ENCODE peak calls at places on chromosomes 3 and 15, in ten cellular contexts. One of them, this sample, is unnamed. For H3K27me3, the result is how much of the 10 kb centered on the place peaks cover.

GRCh38 chr3:108001457-108001856 is 89.4 kb downstream of the CD47 start:
- DNase-seq in bronchial epithelial cell: peak
- DNase-seq in osteoblast: no peak
- DNase-seq in transverse colon: peak
- DNase-seq in CD8-positive, alpha-beta T cell: no peak
- DNase-seq in lung: peak
- DNase-seq in pancreas: no peak
- DNase-seq in neuronal stem cell: no peak
- DNase-seq in upper lobe of right lung: peak
- DNase-seq in PC-9: peak
- DNase-seq in this sample: no peak

GRCh38 chr15:84661001-84661400 is 3.0 kb upstream of the NMB start:
- DNase-seq in transverse colon: no peak
- DNase-seq in CD8-positive, alpha-beta T cell: no peak
- DNase-seq in osteoblast: no peak
- DNase-seq in bronchial epithelial cell: no peak
- DNase-seq in pancreas: no peak
- DNase-seq in upper lobe of right lung: no peak
- DNase-seq in PC-9: no peak
- DNase-seq in neuronal stem cell: no peak
- DNase-seq in lung: no peak
- DNase-seq in this sample: no peak

GRCh38 chr3:64238971-64239667 is 13.9 kb upstream of the PRICKLE2 start:
- DNase-seq in neuronal stem cell: peak
- DNase-seq in upper lobe of right lung: peak
- DNase-seq in osteoblast: peak
- DNase-seq in lung: peak
- DNase-seq in transverse colon: peak
- DNase-seq in pancreas: peak
- DNase-seq in PC-9: peak
- DNase-seq in CD8-positive, alpha-beta T cell: no peak
- DNase-seq in bronchial epithelial cell: peak
- DNase-seq in this sample: peak

GRCh38 chr3:84601303-84601702 is 357.5 kb upstream of the CADM2 start:
- DNase-seq in bronchial epithelial cell: no peak
- DNase-seq in transverse colon: no peak
- DNase-seq in upper lobe of right lung: no peak
- DNase-seq in pancreas: no peak
- DNase-seq in osteoblast: no peak
- DNase-seq in neuronal stem cell: peak
- DNase-seq in lung: no peak
- DNase-seq in PC-9: peak
- DNase-seq in CD8-positive, alpha-beta T cell: no peak
- DNase-seq in this sample: no peak

GRCh38 chr3:141656771-141657170 is 81.3 kb upstream of the RNF7 start:
- DNase-seq in osteoblast: no peak
- DNase-seq in CD8-positive, alpha-beta T cell: no peak
- DNase-seq in PC-9: no peak
- DNase-seq in pancreas: no peak
- DNase-seq in upper lobe of right lung: no peak
- DNase-seq in lung: no peak
- DNase-seq in transverse colon: no peak
- DNase-seq in bronchial epithelial cell: peak
- DNase-seq in neuronal stem cell: no peak
- DNase-seq in this sample: peak

GRCh38 chr3:190261740-190262139 is 60.5 kb downstream of the CLDN1 start:
- DNase-seq in PC-9: no peak
- DNase-seq in CD8-positive, alpha-beta T cell: no peak
- DNase-seq in pancreas: no peak
- DNase-seq in neuronal stem cell: no peak
- DNase-seq in lung: no peak
- DNase-seq in transverse colon: no peak
- DNase-seq in bronchial epithelial cell: peak
- DNase-seq in osteoblast: no peak
- DNase-seq in upper lobe of right lung: no peak
- DNase-seq in this sample: no peak

GRCh38 chr3:32276279-32276841 is 37.9 kb downstream of the CMTM8 start:
- DNase-seq in transverse colon: no peak
- DNase-seq in bronchial epithelial cell: no peak
- DNase-seq in pancreas: no peak
- DNase-seq in osteoblast: no peak
- DNase-seq in neuronal stem cell: no peak
- DNase-seq in CD8-positive, alpha-beta T cell: no peak
- DNase-seq in lung: peak
- DNase-seq in PC-9: peak
- DNase-seq in upper lobe of right lung: no peak
- DNase-seq in this sample: peak

GRCh38 chr15:85710340-85710842 is 84.3 kb downstream of the KLHL25 start:
- DNase-seq in pancreas: no peak
- DNase-seq in osteoblast: no peak
- DNase-seq in lung: no peak
- DNase-seq in transverse colon: no peak
- DNase-seq in bronchial epithelial cell: no peak
- DNase-seq in PC-9: no peak
- DNase-seq in upper lobe of right lung: no peak
- DNase-seq in neuronal stem cell: no peak
- DNase-seq in CD8-positive, alpha-beta T cell: no peak
- DNase-seq in this sample: no peak

GRCh38 chr15:88985547-88986393 is 72.6 kb upstream of the MFGE8 start:
- DNase-seq in CD8-positive, alpha-beta T cell: no peak
- DNase-seq in PC-9: no peak
- DNase-seq in neuronal stem cell: no peak
- DNase-seq in pancreas: no peak
- DNase-seq in lung: no peak
- DNase-seq in bronchial epithelial cell: no peak
- DNase-seq in transverse colon: no peak
- DNase-seq in upper lobe of right lung: no peak
- DNase-seq in osteoblast: no peak
- DNase-seq in this sample: no peak

GRCh38 chr3:127732303-127732702 is 59.6 kb downstream of the ABTB1 start:
- DNase-seq in pancreas: no peak
- DNase-seq in bronchial epithelial cell: no peak
- DNase-seq in upper lobe of right lung: no peak
- DNase-seq in PC-9: no peak
- DNase-seq in neuronal stem cell: no peak
- DNase-seq in osteoblast: no peak
- DNase-seq in CD8-positive, alpha-beta T cell: no peak
- DNase-seq in transverse colon: no peak
- DNase-seq in lung: no peak
- DNase-seq in this sample: no peak

GRCh38 chr3:197599089-197599765 is 43.5 kb upstream of the BDH1 start:
- DNase-seq in transverse colon: peak
- DNase-seq in PC-9: peak
- DNase-seq in neuronal stem cell: peak
- DNase-seq in pancreas: peak
- DNase-seq in osteoblast: peak
- DNase-seq in upper lobe of right lung: peak
- DNase-seq in lung: peak
- DNase-seq in bronchial epithelial cell: peak
- DNase-seq in CD8-positive, alpha-beta T cell: peak
- DNase-seq in this sample: peak

GRCh38 chr15:81910997-81911396 is 134.8 kb downstream of the MEX3B start:
- DNase-seq in pancreas: no peak
- DNase-seq in osteoblast: no peak
- DNase-seq in neuronal stem cell: no peak
- DNase-seq in lung: no peak
- DNase-seq in CD8-positive, alpha-beta T cell: no peak
- DNase-seq in transverse colon: no peak
- DNase-seq in upper lobe of right lung: no peak
- DNase-seq in PC-9: no peak
- DNase-seq in bronchial epithelial cell: no peak
- DNase-seq in this sample: peak

GRCh38 chr3:114644372-114644771 is 350.5 kb downstream of the TIGIT start:
- DNase-seq in lung: no peak
- DNase-seq in osteoblast: no peak
- DNase-seq in pancreas: no peak
- DNase-seq in CD8-positive, alpha-beta T cell: no peak
- DNase-seq in PC-9: no peak
- DNase-seq in neuronal stem cell: no peak
- DNase-seq in transverse colon: no peak
- DNase-seq in upper lobe of right lung: no peak
- DNase-seq in bronchial epithelial cell: peak
- DNase-seq in this sample: no peak

GRCh38 chr15:60589253-60589652 is 110.3 kb upstream of the ICE2 start:
- DNase-seq in pancreas: no peak
- DNase-seq in lung: no peak
- DNase-seq in bronchial epithelial cell: no peak
- DNase-seq in transverse colon: peak
- DNase-seq in osteoblast: no peak
- DNase-seq in upper lobe of right lung: no peak
- DNase-seq in PC-9: no peak
- DNase-seq in neuronal stem cell: no peak
- DNase-seq in CD8-positive, alpha-beta T cell: no peak
- DNase-seq in this sample: no peak

GRCh38 chr15:60583194-60583593 is 104.3 kb upstream of the ICE2 start:
- DNase-seq in neuronal stem cell: no peak
- DNase-seq in transverse colon: no peak
- DNase-seq in upper lobe of right lung: no peak
- DNase-seq in osteoblast: no peak
- DNase-seq in bronchial epithelial cell: no peak
- DNase-seq in lung: no peak
- DNase-seq in pancreas: no peak
- DNase-seq in PC-9: no peak
- DNase-seq in CD8-positive, alpha-beta T cell: no peak
- DNase-seq in this sample: no peak

GRCh38 chr15:60583946-60584345 is 105.0 kb upstream of the ICE2 start:
- DNase-seq in upper lobe of right lung: no peak
- DNase-seq in lung: no peak
- DNase-seq in neuronal stem cell: no peak
- DNase-seq in CD8-positive, alpha-beta T cell: no peak
- DNase-seq in bronchial epithelial cell: no peak
- DNase-seq in pancreas: no peak
- DNase-seq in transverse colon: no peak
- DNase-seq in osteoblast: no peak
- DNase-seq in PC-9: no peak
- DNase-seq in this sample: no peak

GRCh38 chr15:60584355-60585023 is 105.5 kb upstream of the ICE2 start:
- DNase-seq in pancreas: no peak
- DNase-seq in osteoblast: no peak
- DNase-seq in bronchial epithelial cell: peak
- DNase-seq in PC-9: no peak
- DNase-seq in neuronal stem cell: no peak
- DNase-seq in upper lobe of right lung: no peak
- DNase-seq in transverse colon: no peak
- DNase-seq in CD8-positive, alpha-beta T cell: no peak
- DNase-seq in lung: no peak
- DNase-seq in this sample: no peak

DNA sequence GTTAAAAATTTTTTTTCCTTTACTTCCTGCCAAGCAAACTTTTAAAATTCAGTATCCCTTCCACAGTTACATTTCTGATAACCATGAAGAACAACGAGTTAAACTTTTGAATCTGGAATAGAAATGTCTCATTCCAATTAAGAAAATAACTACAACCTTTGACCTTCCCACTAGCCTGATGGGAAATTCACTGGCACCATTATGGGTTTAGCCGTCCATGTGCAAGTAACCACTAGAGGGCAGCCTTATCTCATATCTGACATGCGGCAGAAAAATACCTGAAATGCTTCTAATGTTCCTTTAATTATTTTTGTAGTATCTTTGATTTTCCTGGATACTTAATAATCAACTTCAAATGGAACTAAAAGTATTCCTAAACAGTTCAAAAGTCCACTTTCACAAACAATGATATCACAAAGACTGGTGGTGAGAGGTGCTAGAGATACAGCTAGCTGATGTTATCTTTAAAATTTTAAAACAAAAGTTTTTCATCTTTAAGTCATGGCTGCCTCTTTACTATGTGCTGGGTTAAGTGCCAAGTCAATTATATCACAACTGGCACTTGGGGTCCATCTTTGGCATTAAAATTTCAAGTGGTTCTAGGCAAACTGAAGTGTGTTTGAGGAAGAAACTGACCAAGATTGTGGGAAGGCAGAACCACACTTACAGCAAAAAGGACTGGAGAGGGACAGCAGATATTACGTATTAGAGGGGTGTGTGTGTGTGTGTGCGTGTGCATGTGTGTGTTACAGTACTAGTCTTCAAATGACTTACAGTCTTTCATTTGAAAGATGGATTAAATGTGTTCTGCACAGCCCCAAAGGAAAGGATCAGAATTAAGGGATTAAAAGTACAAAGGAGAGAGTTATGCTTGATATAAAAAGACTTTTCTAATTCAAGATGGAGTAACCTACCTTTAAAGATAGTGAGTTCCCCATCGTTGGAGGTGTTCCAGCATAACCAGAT is 107.1 kb upstream of the ICE2 start:
- DNase-seq in osteoblast: peak
- DNase-seq in upper lobe of right lung: no peak
- DNase-seq in lung: peak
- DNase-seq in bronchial epithelial cell: peak
- DNase-seq in CD8-positive, alpha-beta T cell: no peak
- DNase-seq in PC-9: peak
- DNase-seq in transverse colon: peak
- DNase-seq in pancreas: peak
- DNase-seq in neuronal stem cell: peak
- DNase-seq in this sample: peak
- H3K27me3 ChIP-seq in osteoblast: under half
- H3K27me3 ChIP-seq in upper lobe of right lung: under half
- H3K27me3 ChIP-seq in lung: under half
- H3K27me3 ChIP-seq in bronchial epithelial cell: under half
- H3K27me3 ChIP-seq in CD8-positive, alpha-beta T cell: under half
- H3K27me3 ChIP-seq in PC-9: under half
- H3K27me3 ChIP-seq in transverse colon: under half
- H3K27me3 ChIP-seq in pancreas: under half
- H3K27me3 ChIP-seq in neuronal stem cell: under half
- H3K27me3 ChIP-seq in this sample: under half

GRCh38 chr15:59294574-59294960 is 78.1 kb downstream of the MYO1E start:
- DNase-seq in PC-9: peak
- DNase-seq in osteoblast: peak
- DNase-seq in pancreas: no peak
- DNase-seq in neuronal stem cell: no peak
- DNase-seq in upper lobe of right lung: no peak
- DNase-seq in bronchial epithelial cell: no peak
- DNase-seq in transverse colon: no peak
- DNase-seq in CD8-positive, alpha-beta T cell: no peak
- DNase-seq in lung: no peak
- DNase-seq in this sample: no peak
- H3K27me3 ChIP-seq in PC-9: under half
- H3K27me3 ChIP-seq in osteoblast: under half
- H3K27me3 ChIP-seq in pancreas: under half
- H3K27me3 ChIP-seq in neuronal stem cell: under half
- H3K27me3 ChIP-seq in upper lobe of right lung: under half
- H3K27me3 ChIP-seq in bronchial epithelial cell: under half
- H3K27me3 ChIP-seq in transverse colon: under half
- H3K27me3 ChIP-seq in CD8-positive, alpha-beta T cell: under half
- H3K27me3 ChIP-seq in lung: under half
- H3K27me3 ChIP-seq in this sample: under half

GRCh38 chr15:55750706-55751105 is 7.8 kb upstream of the PRTG start:
- DNase-seq in upper lobe of right lung: no peak
- DNase-seq in bronchial epithelial cell: no peak
- DNase-seq in PC-9: no peak
- DNase-seq in osteoblast: no peak
- DNase-seq in transverse colon: no peak
- DNase-seq in pancreas: no peak
- DNase-seq in neuronal stem cell: no peak
- DNase-seq in lung: no peak
- DNase-seq in CD8-positive, alpha-beta T cell: no peak
- DNase-seq in this sample: no peak
- H3K27me3 ChIP-seq in upper lobe of right lung: under half
- H3K27me3 ChIP-seq in bronchial epithelial cell: under half
- H3K27me3 ChIP-seq in PC-9: under half
- H3K27me3 ChIP-seq in osteoblast: under half
- H3K27me3 ChIP-seq in transverse colon: under half
- H3K27me3 ChIP-seq in pancreas: under half
- H3K27me3 ChIP-seq in neuronal stem cell: under half
- H3K27me3 ChIP-seq in lung: under half
- H3K27me3 ChIP-seq in CD8-positive, alpha-beta T cell: under half
- H3K27me3 ChIP-seq in this sample: under half

GRCh38 chr15:32838820-32839219 is 121.0 kb downstream of the GREM1 start:
- DNase-seq in transverse colon: no peak
- DNase-seq in upper lobe of right lung: no peak
- DNase-seq in bronchial epithelial cell: peak
- DNase-seq in lung: peak
- DNase-seq in PC-9: no peak
- DNase-seq in osteoblast: peak
- DNase-seq in neuronal stem cell: no peak
- DNase-seq in CD8-positive, alpha-beta T cell: no peak
- DNase-seq in pancreas: peak
- DNase-seq in this sample: no peak
- H3K27me3 ChIP-seq in transverse colon: under half
- H3K27me3 ChIP-seq in upper lobe of right lung: under half
- H3K27me3 ChIP-seq in bronchial epithelial cell: under half
- H3K27me3 ChIP-seq in lung: under half
- H3K27me3 ChIP-seq in PC-9: under half
- H3K27me3 ChIP-seq in osteoblast: under half
- H3K27me3 ChIP-seq in neuronal stem cell: under half
- H3K27me3 ChIP-seq in CD8-positive, alpha-beta T cell: under half
- H3K27me3 ChIP-seq in pancreas: under half
- H3K27me3 ChIP-seq in this sample: under half